ENCODE peak calls at places on chromosomes 11 and 22, in eight cellular contexts. T, L, D, Y, H, C, Z and Q are unnamed samples.

GRCh38 chr11:113526521-113526920 is 51.3 kb upstream of the DRD2 start:
- DNase-seq in T (no peak), L (no peak), D (no peak), Y (no peak), H (no peak), C (no peak), Z (no peak), Q (no peak)

GRCh38 chr11:108672113-108672512 is 7.2 kb downstream of the DDX10 start:
- DNase-seq in T (no peak), L (no peak), D (no peak), Y (no peak), H (no peak), C (peak), Z (no peak), Q (no peak)

GRCh38 chr22:24304067-24304675 is 33.5 kb downstream of the SPECC1L start:
- DNase-seq in T (no peak), L (peak), D (no peak), Y (no peak), H (no peak), C (no peak), Z (no peak), Q (no peak)

GRCh38 chr22:25357606-25358420 is 138.4 kb downstream of the CRYBB2 start:
- DNase-seq in T (no peak), L (no peak), D (no peak), Y (no peak), H (no peak), C (no peak), Z (peak), Q (no peak)

GRCh38 chr22:49956418-49956770 is 4.2 kb upstream of the PIM3 start:
- DNase-seq in T (peak), L (no peak), D (no peak), Y (no peak), H (no peak), C (no peak), Z (peak), Q (no peak)

GRCh38 chr22:25013634-25014033 is 61.1 kb downstream of the KIAA1671 start:
- DNase-seq in T (no peak), L (peak), D (peak), Y (peak), H (no peak), C (no peak), Z (no peak), Q (peak)

GRCh38 chr11:74739546-74740270 is 8.5 kb upstream of the CHRDL2 start:
- DNase-seq in T (peak), L (peak), D (peak), Y (peak), H (no peak), C (peak), Z (no peak), Q (peak)

GRCh38 chr11:121829159-121829643 is 286.8 kb downstream of the BLID start:
- DNase-seq in T (peak), L (peak), D (peak), Y (no peak), H (peak), C (peak), Z (no peak), Q (no peak)

GRCh38 chr11:73939096-73939495 is 11.7 kb upstream of the DNAJB13 start:
- DNase-seq in T (no peak), L (peak), D (no peak), Y (no peak), H (no peak), C (no peak), Z (no peak), Q (no peak)

GRCh38 chr11:115759622-115760527 is 255.7 kb upstream of the CADM1 start:
- DNase-seq in T (peak), L (no peak), D (no peak), Y (no peak), H (no peak), C (no peak), Z (peak), Q (peak)

GRCh38 chr11:115760528-115760837 is 256.3 kb upstream of the CADM1 start:
- DNase-seq in T (no peak), L (no peak), D (no peak), Y (no peak), H (no peak), C (no peak), Z (no peak), Q (no peak)

GRCh38 chr11:115761348-115761747 is 257.1 kb upstream of the CADM1 start:
- DNase-seq in T (no peak), L (no peak), D (no peak), Y (no peak), H (no peak), C (no peak), Z (peak), Q (no peak)

GRCh38 chr11:115760921-115761320 is 256.7 kb upstream of the CADM1 start:
- DNase-seq in T (no peak), L (no peak), D (no peak), Y (no peak), H (no peak), C (no peak), Z (no peak), Q (no peak)

DNA sequence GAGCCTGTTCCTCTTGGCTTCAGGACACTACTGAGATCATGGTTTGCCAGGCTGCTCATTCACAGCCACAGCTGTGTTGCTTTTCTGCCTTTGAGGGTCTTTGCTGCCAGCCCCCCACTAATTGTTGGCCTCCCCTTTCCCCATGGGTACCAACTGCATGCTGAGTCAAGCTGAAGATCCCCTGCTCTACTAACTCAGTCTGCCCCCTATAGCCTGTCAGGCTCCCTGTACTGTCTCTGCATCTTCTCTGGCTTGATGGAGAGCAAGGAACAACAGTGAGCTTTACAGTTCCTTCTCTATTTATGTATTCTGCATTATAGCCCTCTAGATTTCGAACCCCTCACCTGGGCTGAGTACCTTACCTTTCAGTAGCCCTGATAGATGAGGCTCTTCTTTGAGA is 257.6 kb upstream of the CADM1 start:
- DNase-seq in T (no peak), L (no peak), D (no peak), Y (no peak), H (no peak), C (no peak), Z (no peak), Q (no peak)
- TF ChIP-seq CTCF in T (no peak), L (no peak), D (no peak), Y (no peak), H (no peak), C (no peak), Z (no peak), Q (no peak)

DNA sequence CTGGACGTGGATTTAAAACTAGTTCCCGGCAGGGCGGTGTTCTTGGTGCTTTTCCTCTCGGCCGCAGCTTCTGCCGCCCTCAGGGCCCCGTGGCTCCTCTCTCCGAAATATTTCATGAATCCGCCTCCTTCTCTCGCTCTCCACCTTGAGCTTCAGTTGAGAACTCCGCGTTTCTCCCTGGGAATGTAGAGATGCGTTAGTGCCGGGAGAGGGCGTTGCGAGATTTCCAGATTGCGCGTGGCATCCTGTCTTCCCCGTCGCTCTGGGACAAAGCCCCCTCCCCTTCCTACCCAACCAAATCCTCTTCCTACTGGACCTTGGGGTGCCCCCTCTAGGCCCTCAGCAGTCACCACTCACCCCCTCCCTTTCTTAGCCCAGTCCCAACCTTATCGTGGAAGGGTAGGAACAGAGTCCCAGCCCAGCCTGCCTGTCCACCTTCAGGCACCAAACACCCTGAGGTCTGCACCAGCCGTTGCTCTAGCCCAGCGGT is 15.5 kb upstream of the RAC2 start:
- DNase-seq in T (no peak), L (peak), D (peak), Y (no peak), H (no peak), C (peak), Z (peak), Q (no peak)
- TF ChIP-seq CTCF in T (no peak), L (peak), D (no peak), Y (peak), H (peak), C (peak), Z (peak), Q (peak)

GRCh38 chr11:34631737-34632104 is 10.8 kb downstream of the EHF start:
- DNase-seq in T (no peak), L (no peak), D (no peak), Y (no peak), H (no peak), C (no peak), Z (no peak), Q (peak)

GRCh38 chr11:34636127-34636526 is 15.2 kb downstream of the EHF start:
- DNase-seq in T (no peak), L (peak), D (no peak), Y (no peak), H (no peak), C (no peak), Z (no peak), Q (no peak)

GRCh38 chr11:34632105-34632780 is 11.3 kb downstream of the EHF start:
- DNase-seq in T (peak), L (no peak), D (no peak), Y (no peak), H (no peak), C (no peak), Z (no peak), Q (peak)

GRCh38 chr11:34633640-34633989 is 12.7 kb downstream of the EHF start:
- DNase-seq in T (no peak), L (no peak), D (no peak), Y (no peak), H (no peak), C (no peak), Z (no peak), Q (no peak)

GRCh38 chr11:34633990-34634725 is 13.3 kb downstream of the EHF start:
- DNase-seq in T (no peak), L (peak), D (no peak), Y (no peak), H (no peak), C (peak), Z (no peak), Q (no peak)
- TF ChIP-seq CTCF in T (no peak), L (peak), D (no peak), Y (no peak), H (no peak), C (no peak), Z (no peak), Q (no peak)

GRCh38 chr22:17260950-17261349 is 41.7 kb upstream of the ADA2 start:
- DNase-seq in T (no peak), L (no peak), D (no peak), Y (no peak), H (no peak), C (no peak), Z (no peak), Q (no peak)
- TF ChIP-seq CTCF in T (no peak), L (no peak), D (no peak), Y (no peak), H (no peak), C (no peak), Z (no peak), Q (no peak)

GRCh38 chr22:41517172-41518047 is 26.9 kb downstream of the POLR3H start:
- DNase-seq in T (peak), L (peak), D (peak), Y (peak), H (peak), C (peak), Z (no peak), Q (peak)

GRCh38 chr22:41513391-41513790 is 30.9 kb downstream of the POLR3H start:
- DNase-seq in T (peak), L (no peak), D (no peak), Y (no peak), H (no peak), C (no peak), Z (no peak), Q (no peak)

GRCh38 chr22:41521166-41521565 is 23.1 kb downstream of the POLR3H start:
- DNase-seq in T (no peak), L (no peak), D (no peak), Y (no peak), H (no peak), C (no peak), Z (no peak), Q (no peak)

GRCh38 chr22:41516462-41516861 is 27.8 kb downstream of the POLR3H start:
- DNase-seq in T (no peak), L (no peak), D (no peak), Y (no peak), H (no peak), C (no peak), Z (no peak), Q (no peak)

DNA sequence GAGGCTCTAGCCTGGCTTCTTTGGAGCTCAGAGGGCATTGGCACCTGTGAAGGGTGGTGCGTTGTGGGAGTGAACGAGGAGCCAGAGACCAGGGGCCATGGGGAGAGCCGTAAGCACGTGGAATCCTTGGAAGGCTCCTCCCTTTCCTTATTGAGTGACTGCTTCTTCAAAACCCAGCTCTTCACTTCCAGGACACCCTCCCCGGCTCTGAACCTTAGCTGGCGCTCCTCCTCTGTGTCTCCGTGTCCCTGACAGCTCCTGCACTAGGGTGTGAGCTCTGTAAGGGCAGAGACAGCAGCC is 26.3 kb downstream of the POLR3H start:
- DNase-seq in T (no peak), L (no peak), D (no peak), Y (no peak), H (no peak), C (no peak), Z (no peak), Q (no peak)
- TF ChIP-seq CTCF in T (no peak), L (no peak), D (peak), Y (no peak), H (no peak), C (no peak), Z (no peak), Q (no peak)

GRCh38 chr11:72456651-72457050 is 22.3 kb upstream of the CLPB start:
- DNase-seq in T (no peak), L (no peak), D (no peak), Y (no peak), H (no peak), C (no peak), Z (no peak), Q (no peak)

GRCh38 chr11:72451836-72452376 is 17.6 kb upstream of the CLPB start:
- DNase-seq in T (no peak), L (no peak), D (no peak), Y (no peak), H (no peak), C (no peak), Z (peak), Q (no peak)

GRCh38 chr11:72460091-72460647 is 25.8 kb upstream of the CLPB start:
- DNase-seq in T (no peak), L (no peak), D (no peak), Y (no peak), H (no peak), C (no peak), Z (no peak), Q (no peak)

DNA sequence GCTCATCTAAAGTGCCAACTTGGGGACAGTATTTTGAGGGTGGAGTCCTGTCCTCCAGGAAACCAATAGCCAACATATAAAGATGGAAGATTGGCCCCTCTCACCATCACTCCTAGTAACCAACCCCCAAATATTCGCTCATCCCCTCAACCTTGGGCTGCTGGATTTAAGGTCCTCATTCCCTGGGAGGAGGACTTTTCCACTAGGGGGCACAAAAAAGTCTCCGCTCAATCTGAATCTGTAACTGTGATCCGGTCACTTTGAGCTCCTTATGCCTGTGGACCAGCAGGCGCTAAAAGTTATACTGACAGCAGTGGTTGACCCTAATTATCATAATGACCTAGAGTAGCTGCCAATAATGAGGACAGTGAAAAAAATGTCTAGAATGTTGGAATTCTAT is 20.5 kb upstream of the CLPB start:
- DNase-seq in T (no peak), L (no peak), D (no peak), Y (no peak), H (no peak), C (no peak), Z (no peak), Q (no peak)
- TF ChIP-seq CTCF in T (no peak), L (no peak), D (no peak), Y (no peak), H (no peak), C (no peak), Z (no peak), Q (no peak)

DNA sequence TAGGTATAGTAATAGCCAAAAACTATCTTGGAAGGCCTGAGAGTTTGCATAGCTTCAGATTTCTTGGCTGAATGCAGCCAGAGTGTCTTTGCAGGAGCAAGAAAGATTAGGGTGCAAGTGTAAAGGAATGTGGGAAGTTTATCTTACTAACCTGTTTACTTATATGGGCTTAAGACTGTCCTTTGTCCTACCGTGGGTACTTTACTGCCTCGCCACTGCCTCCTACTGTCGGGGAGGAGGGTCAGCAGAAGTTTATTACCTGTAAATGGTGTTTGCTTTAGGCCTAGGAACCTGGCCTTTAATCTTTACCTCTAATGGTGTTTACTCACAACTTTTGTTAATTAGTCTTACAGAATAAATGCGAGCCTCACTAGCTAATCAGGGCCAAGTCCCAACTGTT is 633.8 kb downstream of the DLG2 start:
- DNase-seq in T (no peak), L (peak), D (no peak), Y (no peak), H (no peak), C (peak), Z (no peak), Q (no peak)
- TF ChIP-seq CTCF in T (no peak), L (peak), D (no peak), Y (no peak), H (peak), C (peak), Z (no peak), Q (no peak)

GRCh38 chr11:111923951-111924350 is 5.2 kb downstream of the C11orf52 start:
- DNase-seq in T (no peak), L (peak), D (no peak), Y (no peak), H (no peak), C (no peak), Z (no peak), Q (no peak)
- TF ChIP-seq CTCF in T (no peak), L (no peak), D (no peak), Y (no peak), H (no peak), C (no peak), Z (no peak), Q (no peak)

DNA sequence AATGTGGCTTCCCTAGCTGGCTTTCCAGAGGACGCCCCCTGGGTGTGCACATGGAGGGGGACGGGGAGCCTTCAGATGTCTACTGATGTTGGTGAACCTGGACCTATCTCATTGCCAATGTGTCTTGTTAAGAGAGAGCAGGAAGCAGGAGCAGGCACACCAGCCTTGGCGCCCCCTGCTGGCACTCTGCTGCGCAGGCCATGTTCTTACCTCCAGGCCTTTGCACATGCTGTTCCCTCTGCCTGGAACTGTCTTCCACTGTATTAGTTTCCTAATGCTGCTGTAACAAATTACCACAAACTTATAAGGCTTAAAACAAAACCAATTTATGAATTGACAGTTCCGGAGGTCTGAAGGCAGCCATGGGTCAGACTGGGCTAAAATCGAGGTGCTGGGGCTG is 23.6 kb upstream of the MN1 start:
- DNase-seq in T (no peak), L (no peak), D (no peak), Y (no peak), H (no peak), C (no peak), Z (no peak), Q (no peak)
- TF ChIP-seq CTCF in T (peak), L (peak), D (no peak), Y (no peak), H (peak), C (peak), Z (peak), Q (no peak)

GRCh38 chr11:126973051-126973450 is 27.5 kb downstream of the KIRREL3 start:
- DNase-seq in T (no peak), L (no peak), D (no peak), Y (no peak), H (no peak), C (no peak), Z (no peak), Q (no peak)

GRCh38 chr11:126965331-126965730 is 35.2 kb downstream of the KIRREL3 start:
- DNase-seq in T (no peak), L (no peak), D (no peak), Y (no peak), H (no peak), C (no peak), Z (no peak), Q (no peak)

GRCh38 chr11:126969865-126970479 is 30.6 kb downstream of the KIRREL3 start:
- DNase-seq in T (no peak), L (no peak), D (no peak), Y (no peak), H (no peak), C (peak), Z (no peak), Q (peak)

GRCh38 chr11:126971305-126971704 is 29.3 kb downstream of the KIRREL3 start:
- DNase-seq in T (no peak), L (no peak), D (no peak), Y (no peak), H (no peak), C (no peak), Z (no peak), Q (no peak)

DNA sequence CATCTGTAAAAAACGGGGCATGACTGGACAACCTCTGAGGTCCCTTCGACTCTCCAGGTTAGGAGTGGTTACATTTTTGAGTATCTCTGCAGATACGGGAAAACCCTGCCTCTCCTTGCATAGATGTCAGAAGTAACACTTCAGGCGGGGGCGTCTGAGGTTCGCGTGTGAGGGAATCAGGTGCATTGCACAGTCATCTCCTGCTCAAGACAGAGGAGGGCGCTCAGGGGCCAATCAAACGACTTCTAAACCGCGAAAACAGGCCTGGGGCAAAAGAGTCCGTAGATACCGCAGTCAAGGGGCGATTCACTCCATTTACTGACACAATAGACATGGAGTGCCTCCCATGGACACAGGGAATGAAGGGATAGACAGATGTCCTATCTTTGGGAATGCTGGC is 31.7 kb downstream of the KIRREL3 start:
- DNase-seq in T (no peak), L (no peak), D (no peak), Y (no peak), H (no peak), C (no peak), Z (no peak), Q (no peak)
- TF ChIP-seq CTCF in T (no peak), L (no peak), D (no peak), Y (no peak), H (no peak), C (no peak), Z (no peak), Q (no peak)